ENCODE peak calls at places on chromosomes 2 and 18, in four cellular contexts. A is WERI-Rb-1, R is cardiac muscle cell, L is SK-N-SH. W is an unnamed sample.

GRCh38 chr2:241261628-241262027 is 53.8 kb downstream of the HDLBP start:
- DNase-seq in A (no peak), R (no peak), L (no peak), W (no peak)

GRCh38 chr2:107992069-107992468 is 5.7 kb downstream of the SLC5A7 start:
- DNase-seq in A (no peak), R (no peak), L (no peak), W (peak; percentile 11)

GRCh38 chr2:893311-893710 is 57.3 kb upstream of the SNTG2 start:
- DNase-seq in A (peak; percentile 70), R (peak; percentile 28), L (no peak), W (peak; percentile 0)

GRCh38 chr18:65852273-65852672 is 101.5 kb downstream of the CDH7 start:
- DNase-seq in A (no peak), R (no peak), L (no peak), W (no peak)

GRCh38 chr18:24397131-24397693 is 412 bp downstream of the OSBPL1A start:
- DNase-seq in A (peak; percentile 31), R (peak; percentile 56), L (peak; percentile 60), W (peak; percentile 81)

GRCh38 chr2:176658708-176659107 is 389.5 kb downstream of the MTX2 start:
- DNase-seq in A (no peak), R (no peak), L (no peak), W (no peak)

GRCh38 chr2:42196403-42197267 is 27.5 kb downstream of the EML4 start:
- DNase-seq in A (peak; percentile 85), R (peak; percentile 55), L (peak; percentile 77), W (peak; percentile 50)

GRCh38 chr2:40358783-40359182 is 93.1 kb downstream of the SLC8A1 start:
- DNase-seq in A (no peak), R (no peak), L (no peak), W (no peak)

GRCh38 chr18:3623769-3624545 is 174.0 kb downstream of the TGIF1 start:
- DNase-seq in A (peak; percentile 36), R (peak; percentile 70), L (peak; percentile 70), W (peak; percentile 99)

GRCh38 chr2:125169764-125170146 is 1144.7 kb downstream of the CNTNAP5 start:
- DNase-seq in A (no peak), R (no peak), L (no peak), W (no peak)

GRCh38 chr18:10841203-10841602 is 308.2 kb downstream of the PIEZO2 start:
- DNase-seq in A (no peak), R (no peak), L (no peak), W (no peak)

GRCh38 chr2:60867848-60868247 is 13.5 kb upstream of the REL start:
- DNase-seq in A (no peak), R (no peak), L (no peak), W (no peak)

GRCh38 chr2:105950521-105951389 is 206.0 kb downstream of the NCK2 start:
- DNase-seq in A (peak; percentile 94), R (peak; percentile 45), L (no peak), W (no peak)

GRCh38 chr2:179900655-179901054 is 39.2 kb upstream of the ZNF385B start:
- DNase-seq in A (no peak), R (no peak), L (no peak), W (peak; percentile 4)

GRCh38 chr2:20616341-20616871 is 34.5 kb downstream of the HS1BP3 start:
- DNase-seq in A (peak; percentile 6), R (no peak), L (no peak), W (no peak)

GRCh38 chr2:210517169-210517693 is 39.2 kb upstream of the CPS1 start:
- DNase-seq in A (no peak), R (no peak), L (no peak), W (no peak)

GRCh38 chr2:37869756-37870155 is 55.3 kb upstream of the RMDN2 start:
- DNase-seq in A (no peak), R (no peak), L (no peak), W (peak; percentile 78)

GRCh38 chr2:69915050-69915945 is at the start of gene MXD1:
- DNase-seq in A (peak; percentile 25), R (peak; percentile 43), L (peak; percentile 56), W (no peak)

GRCh38 chr2:207107551-207107950 is 58.2 kb downstream of the KLF7 start:
- DNase-seq in A (no peak), R (no peak), L (peak; percentile 55), W (no peak)

GRCh38 chr2:40558772-40559171 is 106.9 kb upstream of the SLC8A1 start:
- DNase-seq in A (no peak), R (no peak), L (no peak), W (no peak)

GRCh38 chr2:26197516-26197915 is 24.6 kb downstream of the GAREM2 start:
- DNase-seq in A (no peak), R (no peak), L (no peak), W (no peak)
- H3K4me3 ChIP-seq in A (no peak overlapping the region), R (no peak overlapping the region), L (no peak overlapping the region), W (no peak overlapping the region)

GRCh38 chr2:100427627-100428258 is 10.3 kb upstream of the CHST10 start:
- DNase-seq in A (peak; percentile 78), R (peak; percentile 62), L (peak; percentile 61), W (peak; percentile 61)
- TF ChIP-seq CTCF in A (peak; percentile 61), R (peak; percentile 53), L (peak; percentile 58), W (peak; percentile 44)

DNA sequence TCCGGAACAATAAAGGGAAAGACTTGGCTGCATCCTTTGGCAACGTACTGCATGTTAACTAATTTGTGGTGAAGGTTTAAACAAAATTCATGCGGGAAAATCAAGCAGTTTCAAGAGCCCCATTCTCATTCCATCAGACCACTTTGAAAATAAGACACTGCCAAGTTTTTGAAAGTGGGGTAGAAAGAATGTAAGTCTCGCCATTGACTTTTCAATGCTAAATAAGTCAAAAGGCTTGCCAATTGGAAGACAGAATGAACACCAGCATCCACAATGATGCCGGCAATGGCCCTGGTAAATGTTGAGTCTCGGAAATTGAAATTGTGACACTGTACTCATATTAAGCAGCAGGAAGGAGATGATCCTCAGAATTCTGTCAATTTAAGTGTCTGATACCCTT is 322.0 kb downstream of the RND3 start:
- DNase-seq in A (no peak), R (no peak), L (no peak), W (no peak)
- H3K4me3 ChIP-seq in A (no peak overlapping the region), R (no peak overlapping the region), L (no peak overlapping the region), W (no peak overlapping the region)

GRCh38 chr2:162798407-162798806 is 40.2 kb downstream of the KCNH7 start:
- DNase-seq in A (no peak), R (no peak), L (no peak), W (no peak)

DNA sequence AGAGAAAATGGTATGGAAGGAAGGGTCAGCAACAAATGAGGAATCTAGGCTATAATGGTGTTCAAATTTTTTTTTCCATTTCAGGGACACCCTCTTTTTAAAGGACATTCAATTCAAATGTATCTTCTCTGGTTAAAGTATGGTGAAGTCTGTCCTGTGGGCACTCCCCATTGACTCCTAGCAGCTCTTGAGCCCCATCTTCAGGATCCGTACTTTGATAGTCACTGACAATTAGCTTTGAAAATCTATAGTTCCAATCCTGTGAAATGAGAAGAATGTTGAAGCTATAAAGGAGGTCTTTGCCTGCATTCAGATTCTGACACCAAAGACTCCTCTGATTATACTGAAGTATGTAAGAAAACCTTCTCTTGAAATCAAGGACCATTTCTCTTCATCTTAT is 43.3 kb downstream of the KCNH7 start:
- DNase-seq in A (no peak), R (no peak), L (no peak), W (no peak)
- TF ChIP-seq CTCF in A (peak; percentile 15), R (no peak), L (no peak), W (no peak)

W was measured in fibroblast of mammary gland.